ENCODE peak calls at places on chromosomes 13 and 19, in five cellular contexts. L, R, O, X and V are unnamed samples. For H3K36me3, the result is how much of the 10 kb centered on the place peaks cover.

GRCh38 chr19:46089432-46089831 is 35.1 kb downstream of the IGFL3 start:
- DNase-seq in L (no peak), R (no peak), O (no peak), X (no peak), V (no peak)

GRCh38 chr13:78061806-78062205 is 143.2 kb upstream of the EDNRB start:
- DNase-seq in L (no peak), R (no peak), O (no peak), X (no peak), V (no peak)

GRCh38 chr13:99922631-99923404 is 48.7 kb downstream of the ZIC5 start:
- DNase-seq in L (no peak), R (no peak), O (no peak), X (no peak), V (no peak)

GRCh38 chr13:80040219-80040976 is 300.5 kb downstream of the SPRY2 start:
- DNase-seq in L (no peak), R (peak), O (no peak), X (no peak), V (no peak)

GRCh38 chr13:43878897-43879322 is 630 bp downstream of the CCDC122 start:
- DNase-seq in L (peak), R (peak), O (peak), X (peak), V (peak)

GRCh38 chr13:34757441-34757840 is 184.6 kb upstream of the NBEA start:
- DNase-seq in L (no peak), R (no peak), O (no peak), X (no peak), V (no peak)

GRCh38 chr13:100209857-100210580 is 121.1 kb downstream of the PCCA start:
- DNase-seq in L (no peak), R (peak), O (no peak), X (no peak), V (no peak)

GRCh38 chr19:7869910-7870511 is 4.2 kb downstream of the PRR36 start:
- DNase-seq in L (peak), R (peak), O (no peak), X (no peak), V (no peak)

GRCh38 chr19:51514866-51515481 is 13.4 kb upstream of the SIGLEC12 start:
- DNase-seq in L (peak), R (peak), O (peak), X (no peak), V (no peak)

GRCh38 chr13:75960538-75960994 is 324.4 kb downstream of the LMO7 start:
- DNase-seq in L (no peak), R (no peak), O (no peak), X (no peak), V (no peak)

GRCh38 chr13:90416519-90416918 is 931.0 kb upstream of the MIR17HG start:
- DNase-seq in L (peak), R (peak), O (no peak), X (no peak), V (no peak)

GRCh38 chr13:46535822-46536221 is 17.1 kb upstream of the LRCH1 start:
- DNase-seq in L (no peak), R (peak), O (no peak), X (no peak), V (no peak)

GRCh38 chr19:32230441-32230840 is 115.0 kb upstream of the ZNF507 start:
- DNase-seq in L (no peak), R (no peak), O (peak), X (no peak), V (no peak)

GRCh38 chr19:17156296-17156946 is 58.7 kb upstream of the USE1 start:
- DNase-seq in L (no peak), R (no peak), O (no peak), X (no peak), V (no peak)
- H3K36me3 ChIP-seq in L (under half), R (half or more), O (half or more), X (half or more), V (half or more)

GRCh38 chr19:39370735-39371134 is 20.2 kb downstream of the PAF1 start:
- DNase-seq in L (no peak), R (no peak), O (no peak), X (no peak), V (no peak)
- H3K36me3 ChIP-seq in L (under half), R (under half), O (under half), X (under half), V (under half)

DNA sequence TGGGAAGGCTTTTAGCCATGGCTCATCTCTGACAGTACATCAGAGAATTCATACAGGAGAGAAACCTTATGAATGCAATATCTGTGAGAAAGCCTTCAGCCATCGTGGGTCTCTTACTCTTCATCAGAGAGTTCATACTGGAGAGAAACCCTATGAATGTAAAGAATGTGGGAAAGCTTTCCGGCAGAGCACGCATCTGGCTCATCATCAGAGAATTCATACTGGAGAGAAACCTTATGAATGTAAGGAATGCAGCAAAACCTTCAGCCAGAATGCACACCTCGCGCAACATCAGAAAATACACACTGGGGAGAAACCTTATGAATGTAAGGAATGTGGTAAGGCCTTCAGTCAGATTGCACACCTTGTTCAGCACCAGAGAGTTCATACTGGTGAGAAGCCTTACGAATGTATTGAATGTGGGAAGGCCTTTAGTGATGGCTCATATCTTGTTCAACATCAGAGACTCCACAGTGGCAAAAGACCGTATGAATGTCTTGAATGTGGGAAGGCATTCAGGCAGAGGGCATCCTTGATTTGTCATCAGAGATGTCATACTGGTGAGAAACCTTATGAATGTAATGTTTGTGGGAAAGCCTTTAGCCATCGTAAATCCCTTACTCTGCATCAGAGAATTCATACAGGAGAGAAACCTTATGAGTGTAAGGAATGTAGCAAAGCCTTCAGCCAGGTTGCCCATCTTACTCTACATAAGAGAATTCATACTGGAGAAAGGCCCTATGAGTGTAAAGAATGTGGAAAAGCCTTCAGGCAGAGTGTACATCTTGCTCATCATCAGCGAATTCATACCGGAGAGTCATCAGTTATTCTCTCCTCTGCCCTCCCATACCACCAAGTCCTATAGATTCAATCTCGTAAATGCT is 10.7 kb downstream of the ZNF470 start:
- DNase-seq in L (no peak), R (no peak), O (no peak), X (no peak), V (no peak)
- H3K36me3 ChIP-seq in L (under half), R (half or more), O (half or more), X (under half), V (under half)

DNA sequence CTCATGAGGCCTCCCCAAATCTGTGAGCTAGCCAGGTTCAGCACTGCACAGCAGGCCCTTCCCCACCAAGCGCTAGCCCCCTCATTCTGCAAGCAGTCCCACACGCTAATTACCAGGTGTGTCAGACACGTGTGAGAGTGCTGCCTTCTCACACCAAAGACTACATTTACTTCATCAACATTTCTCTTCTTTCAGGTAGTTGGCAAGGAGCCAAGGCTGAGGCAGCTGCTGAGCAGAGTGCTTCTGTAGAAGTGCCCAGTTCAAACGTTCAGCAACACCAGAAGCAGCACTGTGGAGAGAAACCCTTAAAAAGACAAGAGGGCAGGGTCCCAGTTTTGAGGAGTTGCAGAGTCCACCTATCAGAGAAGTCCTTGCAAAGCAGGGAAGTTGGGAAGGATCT is 6.4 kb downstream of the ZNF773 start:
- DNase-seq in L (no peak), R (no peak), O (no peak), X (no peak), V (no peak)
- H3K36me3 ChIP-seq in L (under half), R (half or more), O (under half), X (under half), V (under half)

DNA sequence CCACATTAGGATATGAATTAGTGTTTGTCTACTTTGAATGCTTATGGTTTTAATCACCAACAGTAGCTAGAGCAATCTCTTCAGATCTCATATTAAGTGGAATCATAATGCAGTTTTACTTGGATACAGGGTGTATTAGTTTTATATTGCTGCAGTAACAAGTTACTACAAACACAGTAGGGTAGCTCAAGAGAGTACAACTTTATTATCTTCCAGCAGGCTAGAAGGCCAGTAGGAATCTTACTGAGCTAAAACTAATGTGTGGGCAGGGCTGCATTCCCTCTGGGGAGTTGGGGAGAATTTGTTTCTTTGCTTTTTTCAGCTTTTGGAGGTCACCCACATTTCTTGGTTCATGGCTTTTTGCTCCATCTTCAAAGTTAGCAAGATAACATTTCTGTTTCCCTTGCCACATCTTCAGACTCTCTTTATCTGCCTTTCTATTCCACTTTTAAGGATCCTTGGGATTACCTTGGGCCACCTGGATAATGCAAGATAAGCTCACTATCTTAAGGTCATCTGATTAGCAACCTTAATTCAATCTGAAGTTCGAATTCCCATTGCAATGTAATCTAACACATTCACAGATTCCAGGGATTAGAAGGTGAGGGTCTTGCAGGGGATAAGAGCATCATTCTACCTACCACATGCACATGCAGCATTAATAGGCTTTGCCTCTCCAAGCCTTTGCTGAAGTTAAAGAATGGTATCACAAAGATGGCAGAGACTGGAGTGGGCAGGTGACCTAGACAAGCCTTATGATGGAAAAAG is 134.1 kb upstream of the SLC10A2 start:
- DNase-seq in L (no peak), R (no peak), O (no peak), X (no peak), V (no peak)
- H3K36me3 ChIP-seq in L (under half), R (under half), O (under half), X (under half), V (under half)

DNA sequence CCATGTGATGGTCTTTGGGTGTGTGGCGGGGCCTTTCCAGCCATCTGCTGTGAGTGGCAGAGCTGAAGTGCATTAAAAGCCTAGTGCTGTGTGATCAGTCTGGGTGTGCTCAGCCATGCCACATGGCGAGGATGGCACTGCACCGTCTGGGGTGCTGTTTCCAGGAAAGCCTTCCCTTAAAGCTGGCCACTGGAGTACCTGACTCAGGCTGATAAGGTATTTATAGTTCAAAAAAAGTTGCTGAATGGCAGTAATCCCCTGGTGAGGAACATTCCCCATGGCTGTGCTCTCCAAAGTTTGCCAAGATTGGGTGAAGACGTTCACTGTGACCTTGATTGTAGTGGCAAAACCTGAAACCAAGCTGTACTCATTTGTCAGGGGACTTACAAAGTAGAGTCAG is 6.0 kb downstream of the GPI start:
- DNase-seq in L (no peak), R (no peak), O (no peak), X (no peak), V (no peak)
- H3K36me3 ChIP-seq in L (under half), R (half or more), O (half or more), X (under half), V (half or more)

GRCh38 chr19:41903161-41903953 is 20.4 kb downstream of the ARHGEF1 start:
- DNase-seq in L (no peak), R (no peak), O (no peak), X (no peak), V (no peak)
- H3K36me3 ChIP-seq in L (half or more), R (under half), O (half or more), X (half or more), V (half or more)

GRCh38 chr19:10694706-10695105 is 6.5 kb upstream of the QTRT1 start:
- DNase-seq in L (no peak), R (peak), O (no peak), X (no peak), V (no peak)

GRCh38 chr19:10691883-10692282 is 9.4 kb upstream of the QTRT1 start:
- DNase-seq in L (no peak), R (no peak), O (no peak), X (no peak), V (no peak)

GRCh38 chr19:10690351-10690781 is 10.9 kb upstream of the QTRT1 start:
- DNase-seq in L (peak), R (peak), O (no peak), X (no peak), V (no peak)

GRCh38 chr19:10691178-10691881 is 9.9 kb upstream of the QTRT1 start:
- DNase-seq in L (no peak), R (no peak), O (no peak), X (no peak), V (no peak)

GRCh38 chr19:10692673-10693264 is 8.5 kb upstream of the QTRT1 start:
- DNase-seq in L (no peak), R (no peak), O (no peak), X (no peak), V (no peak)
- H3K36me3 ChIP-seq in L (under half), R (under half), O (half or more), X (under half), V (under half)